ENCODE peak calls at places on chromosomes 5 and 9, in five cellular contexts. W, O, P, B and K are unnamed samples.
A peak's percentile ranks its signal among the peaks of the same experiment; 100 is the strongest.

GRCh38 chr5:139649082-139649991 is 1.2 kb downstream of the CXXC5 start:
- DNase-seq in W (no peak), O (no peak), P (peak; percentile 78), B (no peak), K (no peak)

GRCh38 chr5:54403121-54403520 is 52.4 kb upstream of the HSPB3 start:
- DNase-seq in W (no peak), O (no peak), P (no peak), B (no peak), K (no peak)

GRCh38 chr5:150589791-150590601 is 50.5 kb upstream of the SYNPO start:
- DNase-seq in W (peak; percentile 71), O (no peak), P (peak; percentile 82), B (peak; percentile 80), K (peak; percentile 57)

GRCh38 chr9:19431361-19432171 is 22.8 kb downstream of the ACER2 start:
- DNase-seq in W (no peak), O (no peak), P (no peak), B (peak; percentile 69), K (no peak)

GRCh38 chr5:105868038-105868775 is 1802.5 kb downstream of the EFNA5 start:
- DNase-seq in W (no peak), O (no peak), P (no peak), B (peak; percentile 5), K (no peak)

GRCh38 chr5:148912714-148913398 is 86.4 kb downstream of the ADRB2 start:
- DNase-seq in W (no peak), O (no peak), P (no peak), B (peak; percentile 78), K (no peak)

GRCh38 chr9:131837316-131837715 is 97.4 kb upstream of the RAPGEF1 start:
- DNase-seq in W (no peak), O (no peak), P (no peak), B (peak; percentile 12), K (peak; percentile 40)

GRCh38 chr9:123925820-123926219 is 4.1 kb downstream of the DENND1A start:
- DNase-seq in W (no peak), O (no peak), P (no peak), B (no peak), K (no peak)

GRCh38 chr5:73440262-73440661 is 8.3 kb downstream of the FOXD1 start:
- DNase-seq in W (no peak), O (no peak), P (no peak), B (no peak), K (no peak)

GRCh38 chr9:18543406-18543965 is 69.5 kb downstream of the ADAMTSL1 start:
- DNase-seq in W (no peak), O (no peak), P (no peak), B (peak; percentile 72), K (no peak)

GRCh38 chr5:94810281-94810680 is 191.8 kb downstream of the SLF1 start:
- DNase-seq in W (no peak), O (no peak), P (no peak), B (no peak), K (no peak)

GRCh38 chr9:116467740-116468351 is 219.3 kb upstream of the TRIM32 start:
- DNase-seq in W (no peak), O (no peak), P (no peak), B (no peak), K (no peak)

GRCh38 chr9:87237337-87237736 is 260.3 kb upstream of the DAPK1 start:
- DNase-seq in W (no peak), O (no peak), P (no peak), B (no peak), K (no peak)

GRCh38 chr9:115944166-115944948 is 209.2 kb upstream of the PAPPA start:
- DNase-seq in W (peak; percentile 31), O (peak; percentile 3), P (no peak), B (peak; percentile 100), K (peak; percentile 45)

GRCh38 chr5:1642221-1642620 is 118.5 kb upstream of the LPCAT1 start:
- DNase-seq in W (no peak), O (no peak), P (no peak), B (no peak), K (no peak)

GRCh38 chr9:127717766-127718165 is 1.9 kb downstream of the TTC16 start:
- DNase-seq in W (no peak), O (no peak), P (no peak), B (no peak), K (peak; percentile 28)

GRCh38 chr5:59021286-59021673 is 438.4 kb downstream of the RAB3C start:
- DNase-seq in W (no peak), O (no peak), P (no peak), B (no peak), K (no peak)

GRCh38 chr5:154355141-154355611 is 90.6 kb upstream of the SAP30L start:
- DNase-seq in W (no peak), O (no peak), P (no peak), B (peak; percentile 51), K (no peak)

GRCh38 chr9:98995059-98995665 is 51.5 kb downstream of the COL15A1 start:
- DNase-seq in W (no peak), O (no peak), P (no peak), B (peak; percentile 81), K (peak; percentile 63)

GRCh38 chr5:82784521-82784920 is 292.7 kb downstream of the TMEM167A start:
- DNase-seq in W (no peak), O (no peak), P (no peak), B (no peak), K (no peak)

GRCh38 chr5:90560771-90561170 is 2.2 kb downstream of the ADGRV1 start:
- DNase-seq in W (no peak), O (no peak), P (no peak), B (no peak), K (no peak)

GRCh38 chr9:130940693-130941576 is 1.9 kb upstream of the FIBCD1 start:
- DNase-seq in W (peak; percentile 96), O (no peak), P (peak; percentile 95), B (no peak), K (peak; percentile 89)

GRCh38 chr9:21715408-21715807 is 87.0 kb upstream of the MTAP start:
- DNase-seq in W (no peak), O (no peak), P (no peak), B (peak; percentile 78), K (no peak)

GRCh38 chr9:2879803-2880202 is 35.9 kb upstream of the PUM3 start:
- DNase-seq in W (no peak), O (no peak), P (no peak), B (no peak), K (no peak)

GRCh38 chr5:179763215-179763945 is 30.4 kb upstream of the LTC4S start:
- DNase-seq in W (peak; percentile 79), O (no peak), P (no peak), B (peak; percentile 89), K (peak; percentile 71)

GRCh38 chr9:134619983-134620612 is 21.5 kb upstream of the COL5A1 start:
- DNase-seq in W (no peak), O (no peak), P (peak; percentile 50), B (no peak), K (no peak)

GRCh38 chr5:171714851-171715250 is 70.8 kb upstream of the SMIM23 start:
- DNase-seq in W (no peak), O (no peak), P (no peak), B (no peak), K (no peak)

GRCh38 chr5:150122158-150122510 is 33.5 kb downstream of the PDGFRB start:
- DNase-seq in W (peak; percentile 89), O (no peak), P (no peak), B (no peak), K (peak; percentile 49)

GRCh38 chr5:143057580-143057999 is 287.4 kb downstream of the ARHGAP26 start:
- DNase-seq in W (no peak), O (no peak), P (no peak), B (peak; percentile 71), K (no peak)
- H3K4me1 ChIP-seq in W (no peaks in the 10 kb centered on the region), O (peaks cover 39% of the 10 kb centered on the region), P (peaks cover 9% of the 10 kb centered on the region), B (peaks cover 27% of the 10 kb centered on the region), K (peaks cover 40% of the 10 kb centered on the region)

GRCh38 chr9:35490155-35490909 is 421 bp downstream of the RUSC2 start:
- DNase-seq in W (peak; percentile 33), O (no peak), P (peak; percentile 76), B (no peak), K (no peak)
- H3K4me1 ChIP-seq in W (no peaks in the 10 kb centered on the region), O (peaks cover 50% of the 10 kb centered on the region), P (peaks cover 6% of the 10 kb centered on the region), B (no peaks in the 10 kb centered on the region), K (peaks cover 13% of the 10 kb centered on the region)

GRCh38 chr9:136054798-136055714 is 40.0 kb downstream of the NACC2 start:
- DNase-seq in W (no peak), O (no peak), P (no peak), B (no peak), K (no peak)
- H3K4me1 ChIP-seq in W (peaks cover 34% of the 10 kb centered on the region), O (peaks cover 96% of the 10 kb centered on the region), P (peaks cover 20% of the 10 kb centered on the region), B (peaks cover 9% of the 10 kb centered on the region), K (peaks cover 100% of the 10 kb centered on the region)

DNA sequence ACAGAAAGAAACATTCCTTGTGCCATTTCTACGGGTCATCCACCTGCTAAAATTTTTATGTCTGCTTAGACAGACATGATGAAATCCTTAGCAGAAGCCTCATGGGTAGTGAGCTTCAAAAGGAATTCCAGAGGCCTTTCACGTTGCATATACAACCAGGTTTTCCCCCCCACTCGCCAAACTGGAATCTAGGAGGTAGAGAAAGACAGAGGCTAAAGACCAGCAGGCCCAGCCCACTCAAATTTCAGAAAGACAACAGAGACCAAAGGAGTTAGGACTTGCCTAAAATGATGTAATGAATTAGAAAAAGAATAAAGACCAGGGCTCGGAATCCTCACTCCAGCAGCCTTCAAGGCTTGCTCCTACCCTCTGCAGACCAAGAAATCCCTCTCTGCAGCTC is 9.2 kb downstream of the B4GALT1 start:
- DNase-seq in W (no peak), O (no peak), P (no peak), B (no peak), K (no peak)
- H3K4me1 ChIP-seq in W (peaks cover 49% of the 10 kb centered on the region), O (peaks cover 100% of the 10 kb centered on the region), P (peaks cover 67% of the 10 kb centered on the region), B (peaks cover 60% of the 10 kb centered on the region), K (peaks cover 96% of the 10 kb centered on the region)

GRCh38 chr5:107577551-107577950 is 93.2 kb downstream of the EFNA5 start:
- DNase-seq in W (no peak), O (no peak), P (no peak), B (no peak), K (no peak)

GRCh38 chr5:107576736-107577440 is 93.8 kb downstream of the EFNA5 start:
- DNase-seq in W (no peak), O (no peak), P (no peak), B (peak; percentile 50), K (no peak)

GRCh38 chr5:107578051-107578635 is 92.6 kb downstream of the EFNA5 start:
- DNase-seq in W (no peak), O (no peak), P (no peak), B (no peak), K (no peak)

GRCh38 chr5:107572800-107573368 is 97.9 kb downstream of the EFNA5 start:
- DNase-seq in W (no peak), O (no peak), P (no peak), B (no peak), K (no peak)

DNA sequence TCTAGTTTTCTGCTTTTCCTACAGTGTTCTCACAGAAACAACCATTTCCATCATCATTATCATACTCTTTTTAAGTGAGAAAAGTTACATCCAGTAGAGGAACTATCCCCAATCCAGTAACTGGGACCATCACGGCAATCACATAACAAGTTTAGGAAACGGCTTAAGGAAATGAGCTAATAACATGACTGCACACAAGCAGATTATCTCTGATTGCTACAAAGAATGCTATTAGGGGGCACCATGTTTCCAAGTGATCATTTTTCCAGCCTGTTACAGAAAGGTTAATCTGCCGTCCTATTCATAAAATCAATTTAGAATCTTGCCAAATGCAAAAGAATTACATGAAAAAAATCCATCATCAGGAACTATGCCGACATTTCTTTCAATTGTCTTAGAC is 94.6 kb downstream of the EFNA5 start:
- DNase-seq in W (no peak), O (no peak), P (no peak), B (no peak), K (no peak)
- H3K4me1 ChIP-seq in W (no peaks in the 10 kb centered on the region), O (peaks cover 65% of the 10 kb centered on the region), P (peaks cover 4% of the 10 kb centered on the region), B (peaks cover 18% of the 10 kb centered on the region), K (peaks cover 17% of the 10 kb centered on the region)

GRCh38 chr9:136086213-136086881 is 8.7 kb downstream of the NACC2 start:
- DNase-seq in W (peak; percentile 15), O (no peak), P (peak; percentile 80), B (no peak), K (no peak)
- H3K4me1 ChIP-seq in W (peaks cover 8% of the 10 kb centered on the region), O (peaks cover 88% of the 10 kb centered on the region), P (peaks cover 24% of the 10 kb centered on the region), B (no peaks in the 10 kb centered on the region), K (peaks cover 98% of the 10 kb centered on the region)